ENCODE peak calls at places on chromosomes 5 and 9, in four cellular contexts. H, R, V and D are unnamed samples.
A peak's percentile ranks its signal among the peaks of the same experiment; 100 is the strongest.

GRCh38 chr5:10233505-10233904 is 16.2 kb downstream of the ATPSCKMT start:
- DNase-seq in H (peak; percentile 75), R (no peak), V (peak; percentile 41), D (no peak)

GRCh38 chr9:111937781-111938426 is 41.3 kb downstream of the UGCG start:
- DNase-seq in V (no peak), H (no peak), R (peak; percentile 74), D (no peak)

GRCh38 chr5:72149742-72150141 is 42.5 kb downstream of the MAP1B start:
- DNase-seq in V (no peak), R (no peak), H (no peak), D (no peak)

GRCh38 chr9:112332674-112332976 is 794 bp downstream of the PTBP3 start:
- DNase-seq in H (no peak), R (no peak), V (no peak), D (no peak)

GRCh38 chr5:78360674-78361225 is 333 bp downstream of the SCAMP1 start:
- DNase-seq in R (no peak), H (no peak), V (peak; percentile 67), D (no peak)

GRCh38 chr9:469672-470040 is 255.0 kb downstream of the DOCK8 start:
- DNase-seq in R (no peak), V (peak; percentile 6), H (no peak), D (no peak)

GRCh38 chr9:129597355-129598088 is 23.4 kb downstream of the C9orf50 start:
- DNase-seq in H (peak; percentile 86), R (no peak), V (no peak), D (peak; percentile 76)

GRCh38 chr5:155087036-155087435 is 73.5 kb downstream of the KIF4B start:
- DNase-seq in R (no peak), H (no peak), V (no peak), D (no peak)

GRCh38 chr9:79573697-79573976 is 1.9 kb downstream of the TLE4 start:
- DNase-seq in V (no peak), H (no peak), R (no peak), D (no peak)

GRCh38 chr5:157761690-157762611 is 18.4 kb downstream of the LSM11 start:
- DNase-seq in R (no peak), H (peak; percentile 35), V (peak; percentile 60), D (no peak)

GRCh38 chr9:115340314-115340713 is 222.4 kb upstream of the TNC start:
- DNase-seq in H (no peak), V (no peak), R (no peak), D (no peak)

GRCh38 chr9:105842023-105842644 is 147.8 kb downstream of the TMEM38B start:
- DNase-seq in H (peak; percentile 18), R (peak; percentile 3), V (peak; percentile 51), D (no peak)

GRCh38 chr9:114096041-114096511 is 3.0 kb downstream of the KIF12 start:
- DNase-seq in H (no peak), R (no peak), V (peak; percentile 40), D (no peak)

GRCh38 chr9:114098021-114098659 is 952 bp downstream of the KIF12 start:
- DNase-seq in H (peak; percentile 23), R (no peak), V (peak; percentile 81), D (peak; percentile 88)

GRCh38 chr9:114096866-114097612 is 2.1 kb downstream of the KIF12 start:
- DNase-seq in R (no peak), V (no peak), H (no peak), D (no peak)

GRCh38 chr9:114098660-114099522 is at the start of gene KIF12:
- DNase-seq in H (peak; percentile 22), V (peak; percentile 84), R (no peak), D (no peak)

DNA sequence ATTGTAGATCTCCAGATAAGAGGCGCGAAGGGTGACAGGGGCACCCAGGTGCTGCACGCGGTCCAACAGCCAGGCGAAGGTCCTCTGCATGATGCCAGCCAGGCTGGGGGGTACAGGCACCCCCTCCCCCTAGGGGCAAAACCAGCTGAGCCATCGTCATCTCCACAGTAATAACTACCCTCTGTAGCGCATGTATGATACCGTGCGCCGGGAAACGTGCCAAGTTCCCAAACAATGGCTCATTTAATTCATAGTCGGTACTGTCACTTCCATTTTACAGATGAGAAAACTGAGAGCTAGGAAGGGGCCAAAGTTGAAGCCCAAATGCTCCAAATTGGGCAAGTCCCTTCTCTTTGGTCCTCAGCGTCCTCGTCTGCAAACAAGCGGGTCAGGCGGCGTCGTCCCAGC is 1.5 kb downstream of the KIF12 start:
- DNase-seq in H (no peak), R (no peak), V (no peak), D (no peak)
- H2AFZ ChIP-seq in H (no peak overlapping the region), R (no peak overlapping the region), V (no peak overlapping the region), D (no peak overlapping the region)

GRCh38 chr9:109600142-109600541 is 102.0 kb upstream of the PTPN3 start:
- DNase-seq in H (no peak), R (no peak), V (no peak), D (no peak)
- TF ChIP-seq SP1 in H (no peak), R (no peak), V (no peak), D (no peak)

GRCh38 chr5:142910128-142910527 is 140.0 kb downstream of the ARHGAP26 start:
- DNase-seq in V (no peak), H (no peak), R (no peak), D (no peak)

GRCh38 chr5:142908659-142909058 is 138.5 kb downstream of the ARHGAP26 start:
- DNase-seq in V (no peak), H (no peak), R (no peak), D (no peak)

GRCh38 chr5:142905375-142905774 is 135.2 kb downstream of the ARHGAP26 start:
- DNase-seq in R (no peak), H (no peak), V (no peak), D (no peak)

GRCh38 chr5:142904421-142904820 is 134.2 kb downstream of the ARHGAP26 start:
- DNase-seq in H (no peak), V (no peak), R (no peak), D (no peak)

GRCh38 chr5:142906863-142907671 is 136.9 kb downstream of the ARHGAP26 start:
- DNase-seq in R (no peak), H (no peak), V (no peak), D (no peak)
- TF ChIP-seq EGR1 in R (no peak), H (no peak), V (no peak), D (no peak)

GRCh38 chr5:179795049-179795862 is 1.5 kb downstream of the LTC4S start:
- DNase-seq in V (no peak), R (no peak), H (no peak), D (no peak)
- H2AFZ ChIP-seq in V (no peak overlapping the region), R (peak overlapping the region; percentile 81), H (no peak overlapping the region), D (peak overlapping the region; percentile 28)

GRCh38 chr9:19154135-19154612 is 26.9 kb upstream of the PLIN2 start:
- DNase-seq in H (no peak), R (no peak), V (peak; percentile 71), D (no peak)
- TF ChIP-seq SP1 in H (no peak), R (no peak), V (peak; percentile 82), D (no peak)